ENCODE peak calls at places on chromosome 19, in five cellular contexts. One of them, this sample, is unnamed.

GRCh38 chr19:10602330-10603083 is 15.4 kb upstream of the AP1M2 start:
- DNase-seq in H1: no peak
- DNase-seq in mesenchymal stem cell: peak; percentile 77
- DNase-seq in H9: peak; percentile 86
- DNase-seq in neuronal stem cell: peak; percentile 81
- DNase-seq in this sample: peak; percentile 85

GRCh38 chr19:28292822-28293500 is 920.0 kb downstream of the UQCRFS1 start:
- DNase-seq in mesenchymal stem cell: no peak
- DNase-seq in neuronal stem cell: no peak
- DNase-seq in H9: peak; percentile 52
- DNase-seq in H1: no peak
- DNase-seq in this sample: no peak

GRCh38 chr19:7348587-7349230 is at the start of gene ARHGEF18:
- DNase-seq in neuronal stem cell: no peak
- DNase-seq in H1: no peak
- DNase-seq in mesenchymal stem cell: no peak
- DNase-seq in H9: no peak
- DNase-seq in this sample: no peak

GRCh38 chr19:12834976-12835757 is 788 bp upstream of the RTBDN start:
- DNase-seq in H9: peak; percentile 73
- DNase-seq in neuronal stem cell: no peak
- DNase-seq in mesenchymal stem cell: no peak
- DNase-seq in H1: no peak
- DNase-seq in this sample: no peak

GRCh38 chr19:343451-343931 is 1.1 kb downstream of the MIER2 start:
- DNase-seq in neuronal stem cell: no peak
- DNase-seq in H9: no peak
- DNase-seq in mesenchymal stem cell: no peak
- DNase-seq in H1: no peak
- DNase-seq in this sample: no peak

GRCh38 chr19:1168877-1169791 is 4.9 kb downstream of the SBNO2 start:
- DNase-seq in H9: no peak
- DNase-seq in neuronal stem cell: no peak
- DNase-seq in mesenchymal stem cell: peak; percentile 91
- DNase-seq in H1: no peak
- DNase-seq in this sample: peak; percentile 45

GRCh38 chr19:51572415-51572814 is 1.3 kb downstream of the ZNF175 start:
- DNase-seq in neuronal stem cell: no peak
- DNase-seq in mesenchymal stem cell: peak; percentile 3
- DNase-seq in H1: no peak
- DNase-seq in H9: no peak
- DNase-seq in this sample: no peak

GRCh38 chr19:38676023-38676877 is 28.8 kb downstream of the ACTN4 start:
- DNase-seq in mesenchymal stem cell: peak; percentile 94
- DNase-seq in H1: no peak
- DNase-seq in H9: no peak
- DNase-seq in neuronal stem cell: no peak
- DNase-seq in this sample: no peak

GRCh38 chr19:12828494-12828893 is 5.9 kb downstream of the RTBDN start:
- DNase-seq in mesenchymal stem cell: no peak
- DNase-seq in neuronal stem cell: no peak
- DNase-seq in H9: peak; percentile 89
- DNase-seq in H1: no peak
- DNase-seq in this sample: no peak

GRCh38 chr19:50711805-50712204 is 7.8 kb downstream of the SHANK1 start:
- DNase-seq in H9: no peak
- DNase-seq in H1: no peak
- DNase-seq in mesenchymal stem cell: no peak
- DNase-seq in neuronal stem cell: no peak
- DNase-seq in this sample: no peak

GRCh38 chr19:15265849-15266248 is 33.6 kb upstream of the EPHX3 start:
- DNase-seq in H1: no peak
- DNase-seq in H9: no peak
- DNase-seq in mesenchymal stem cell: no peak
- DNase-seq in neuronal stem cell: no peak
- DNase-seq in this sample: no peak

GRCh38 chr19:49847731-49848696 is 2.9 kb upstream of the PTOV1 start:
- DNase-seq in H1: no peak
- DNase-seq in mesenchymal stem cell: peak; percentile 94
- DNase-seq in neuronal stem cell: no peak
- DNase-seq in H9: no peak
- DNase-seq in this sample: peak; percentile 58

GRCh38 chr19:5953680-5954213 is 24.2 kb downstream of the RANBP3 start:
- DNase-seq in neuronal stem cell: no peak
- DNase-seq in H1: no peak
- DNase-seq in mesenchymal stem cell: peak; percentile 30
- DNase-seq in H9: no peak
- DNase-seq in this sample: no peak

GRCh38 chr19:16415806-16416205 is 56.0 kb downstream of the EPS15L1 start:
- DNase-seq in mesenchymal stem cell: no peak
- DNase-seq in H9: no peak
- DNase-seq in neuronal stem cell: no peak
- DNase-seq in H1: no peak
- DNase-seq in this sample: no peak

GRCh38 chr19:55580628-55581144 is at the start of gene ZNF579:
- DNase-seq in H9: peak; percentile 87
- DNase-seq in mesenchymal stem cell: peak; percentile 91
- DNase-seq in neuronal stem cell: peak; percentile 77
- DNase-seq in H1: no peak
- DNase-seq in this sample: peak; percentile 19

GRCh38 chr19:1248454-1249297 is at the start of gene MIDN:
- DNase-seq in mesenchymal stem cell: peak; percentile 94
- DNase-seq in neuronal stem cell: no peak
- DNase-seq in H9: peak; percentile 86
- DNase-seq in H1: no peak
- DNase-seq in this sample: peak; percentile 93

GRCh38 chr19:13153627-13154240 is 3.5 kb downstream of the IER2 start:
- DNase-seq in neuronal stem cell: peak; percentile 48
- DNase-seq in H9: no peak
- DNase-seq in H1: no peak
- DNase-seq in mesenchymal stem cell: no peak
- DNase-seq in this sample: peak; percentile 25

GRCh38 chr19:40667602-40668001 is 22.8 kb downstream of the NUMBL start:
- DNase-seq in mesenchymal stem cell: no peak
- DNase-seq in H9: no peak
- DNase-seq in neuronal stem cell: no peak
- DNase-seq in H1: no peak
- DNase-seq in this sample: no peak

GRCh38 chr19:29680447-29680846 is 15.2 kb downstream of the PLEKHF1 start:
- DNase-seq in mesenchymal stem cell: no peak
- DNase-seq in H9: no peak
- DNase-seq in neuronal stem cell: no peak
- DNase-seq in H1: no peak
- DNase-seq in this sample: no peak

GRCh38 chr19:40921005-40921897 is 39.2 kb upstream of the CYP2A7 start:
- DNase-seq in neuronal stem cell: no peak
- DNase-seq in mesenchymal stem cell: peak; percentile 43
- DNase-seq in H1: no peak
- DNase-seq in H9: no peak
- DNase-seq in this sample: no peak

GRCh38 chr19:48308695-48309586 is 16.4 kb upstream of the EMP3 start:
- DNase-seq in H1: no peak
- DNase-seq in mesenchymal stem cell: peak; percentile 33
- DNase-seq in neuronal stem cell: no peak
- DNase-seq in H9: peak; percentile 76
- DNase-seq in this sample: no peak

GRCh38 chr19:15673176-15673654 is 328 bp downstream of the CYP4F12 start:
- DNase-seq in H1: no peak
- DNase-seq in neuronal stem cell: no peak
- DNase-seq in mesenchymal stem cell: no peak
- DNase-seq in H9: no peak
- DNase-seq in this sample: peak; percentile 12

GRCh38 chr19:1450735-1451669 is 1.1 kb downstream of the APC2 start:
- DNase-seq in H1: no peak
- DNase-seq in mesenchymal stem cell: no peak
- DNase-seq in neuronal stem cell: no peak
- DNase-seq in H9: no peak
- DNase-seq in this sample: no peak

GRCh38 chr19:40758491-40758890 is 7.5 kb downstream of the SNRPA start:
- DNase-seq in neuronal stem cell: no peak
- DNase-seq in H1: no peak
- DNase-seq in H9: no peak
- DNase-seq in mesenchymal stem cell: no peak
- DNase-seq in this sample: no peak

GRCh38 chr19:39304701-39305571 is 8.7 kb downstream of the IFNL1 start:
- DNase-seq in neuronal stem cell: no peak
- DNase-seq in H1: no peak
- DNase-seq in H9: no peak
- DNase-seq in mesenchymal stem cell: no peak
- DNase-seq in this sample: no peak

GRCh38 chr19:6213266-6213595 is 66.5 kb downstream of the MLLT1 start:
- DNase-seq in H9: no peak
- DNase-seq in H1: no peak
- DNase-seq in mesenchymal stem cell: no peak
- DNase-seq in neuronal stem cell: no peak
- DNase-seq in this sample: no peak

GRCh38 chr19:42480335-42481095 is 37.8 kb upstream of the CXCL17 start:
- DNase-seq in H1: no peak
- DNase-seq in H9: no peak
- DNase-seq in neuronal stem cell: no peak
- DNase-seq in mesenchymal stem cell: peak; percentile 41
- DNase-seq in this sample: peak; percentile 84

GRCh38 chr19:38726761-38727301 is 17.4 kb downstream of the CAPN12 start:
- DNase-seq in neuronal stem cell: no peak
- DNase-seq in H1: no peak
- DNase-seq in mesenchymal stem cell: no peak
- DNase-seq in H9: no peak
- DNase-seq in this sample: no peak

GRCh38 chr19:55472463-55472862 is 4.0 kb upstream of the ZNF628 start:
- DNase-seq in mesenchymal stem cell: no peak
- DNase-seq in neuronal stem cell: no peak
- DNase-seq in H9: no peak
- DNase-seq in H1: no peak
- DNase-seq in this sample: no peak

GRCh38 chr19:14782978-14783545 is 4.7 kb upstream of the ADGRE2 start:
- DNase-seq in H9: peak; percentile 14
- DNase-seq in H1: no peak
- DNase-seq in neuronal stem cell: no peak
- DNase-seq in mesenchymal stem cell: no peak
- DNase-seq in this sample: peak; percentile 64

GRCh38 chr19:2458054-2458453 is 1.3 kb upstream of the LMNB2 start:
- DNase-seq in H9: no peak
- DNase-seq in H1: no peak
- DNase-seq in neuronal stem cell: no peak
- DNase-seq in mesenchymal stem cell: no peak
- DNase-seq in this sample: no peak

GRCh38 chr19:2454962-2455409 is 1.8 kb downstream of the LMNB2 start:
- DNase-seq in mesenchymal stem cell: no peak
- DNase-seq in H9: no peak
- DNase-seq in H1: no peak
- DNase-seq in neuronal stem cell: no peak
- DNase-seq in this sample: no peak

GRCh38 chr19:2457394-2458037 is 757 bp upstream of the LMNB2 start:
- DNase-seq in H1: no peak
- DNase-seq in neuronal stem cell: no peak
- DNase-seq in H9: no peak
- DNase-seq in mesenchymal stem cell: no peak
- DNase-seq in this sample: no peak

GRCh38 chr19:2455481-2456300 is 1.1 kb downstream of the LMNB2 start:
- DNase-seq in neuronal stem cell: no peak
- DNase-seq in H1: no peak
- DNase-seq in H9: no peak
- DNase-seq in mesenchymal stem cell: peak; percentile 46
- DNase-seq in this sample: no peak

GRCh38 chr19:2456301-2456570 is 523 bp downstream of the LMNB2 start:
- DNase-seq in neuronal stem cell: no peak
- DNase-seq in mesenchymal stem cell: no peak
- DNase-seq in H1: no peak
- DNase-seq in H9: no peak
- DNase-seq in this sample: no peak
- H4K8ac ChIP-seq in neuronal stem cell: no peak overlapping the region
- H4K8ac ChIP-seq in mesenchymal stem cell: no peak overlapping the region
- H4K8ac ChIP-seq in H1: no peak overlapping the region
- H4K8ac ChIP-seq in H9: no peak overlapping the region
- H4K8ac ChIP-seq in this sample: peak overlapping the region; percentile 86

GRCh38 chr19:18737954-18738351 is 53.2 kb downstream of the COMP start:
- DNase-seq in H9: no peak
- DNase-seq in mesenchymal stem cell: no peak
- DNase-seq in neuronal stem cell: no peak
- DNase-seq in H1: no peak
- DNase-seq in this sample: no peak

GRCh38 chr19:18737337-18737953 is 53.7 kb downstream of the COMP start:
- DNase-seq in H9: peak; percentile 15
- DNase-seq in neuronal stem cell: no peak
- DNase-seq in H1: no peak
- DNase-seq in mesenchymal stem cell: no peak
- DNase-seq in this sample: no peak

GRCh38 chr19:18741124-18741493 is 50.0 kb downstream of the COMP start:
- DNase-seq in H9: no peak
- DNase-seq in neuronal stem cell: no peak
- DNase-seq in mesenchymal stem cell: no peak
- DNase-seq in H1: no peak
- DNase-seq in this sample: no peak

GRCh38 chr19:18736415-18737336 is 53.2 kb downstream of the CRTC1 start:
- DNase-seq in mesenchymal stem cell: no peak
- DNase-seq in H9: no peak
- DNase-seq in neuronal stem cell: no peak
- DNase-seq in H1: no peak
- DNase-seq in this sample: no peak

GRCh38 chr19:18738961-18739690 is 52.0 kb downstream of the COMP start:
- DNase-seq in H1: no peak
- DNase-seq in neuronal stem cell: no peak
- DNase-seq in mesenchymal stem cell: no peak
- DNase-seq in H9: peak; percentile 20
- DNase-seq in this sample: no peak
- H2BK12ac ChIP-seq in H1: no peak overlapping the region
- H2BK12ac ChIP-seq in neuronal stem cell: no peak overlapping the region
- H2BK12ac ChIP-seq in mesenchymal stem cell: no peak overlapping the region
- H2BK12ac ChIP-seq in H9: no peak overlapping the region
- H2BK12ac ChIP-seq in this sample: no peak overlapping the region

GRCh38 chr19:45163156-45163555 is 2.4 kb upstream of the NKPD1 start:
- DNase-seq in H9: no peak
- DNase-seq in neuronal stem cell: no peak
- DNase-seq in H1: no peak
- DNase-seq in mesenchymal stem cell: no peak
- DNase-seq in this sample: no peak
- H4K8ac ChIP-seq in H9: no peak overlapping the region
- H4K8ac ChIP-seq in neuronal stem cell: no peak overlapping the region
- H4K8ac ChIP-seq in H1: no peak overlapping the region
- H4K8ac ChIP-seq in mesenchymal stem cell: peak overlapping the region; percentile 32
- H4K8ac ChIP-seq in this sample: no peak overlapping the region

GRCh38 chr19:8580710-8581281 is 3.6 kb upstream of the MYO1F start:
- DNase-seq in H9: peak; percentile 89
- DNase-seq in neuronal stem cell: peak; percentile 86
- DNase-seq in mesenchymal stem cell: peak; percentile 75
- DNase-seq in H1: peak; percentile 57
- DNase-seq in this sample: peak; percentile 91

GRCh38 chr19:8576273-8576993 is 809 bp downstream of the MYO1F start:
- DNase-seq in H1: no peak
- DNase-seq in H9: no peak
- DNase-seq in neuronal stem cell: no peak
- DNase-seq in mesenchymal stem cell: no peak
- DNase-seq in this sample: peak; percentile 15

GRCh38 chr19:8577741-8578140 is 499 bp upstream of the MYO1F start:
- DNase-seq in H9: no peak
- DNase-seq in mesenchymal stem cell: no peak
- DNase-seq in neuronal stem cell: no peak
- DNase-seq in H1: no peak
- DNase-seq in this sample: no peak

GRCh38 chr19:8577247-8577646 is at the start of gene MYO1F:
- DNase-seq in H9: no peak
- DNase-seq in mesenchymal stem cell: no peak
- DNase-seq in neuronal stem cell: no peak
- DNase-seq in H1: no peak
- DNase-seq in this sample: no peak

GRCh38 chr19:8578642-8579265 is 1.5 kb upstream of the MYO1F start:
- DNase-seq in neuronal stem cell: peak; percentile 76
- DNase-seq in H1: peak; percentile 33
- DNase-seq in mesenchymal stem cell: peak; percentile 65
- DNase-seq in H9: peak; percentile 80
- DNase-seq in this sample: peak; percentile 85
- H2BK12ac ChIP-seq in neuronal stem cell: no peak overlapping the region
- H2BK12ac ChIP-seq in H1: peak overlapping the region; percentile 88
- H2BK12ac ChIP-seq in mesenchymal stem cell: no peak overlapping the region
- H2BK12ac ChIP-seq in H9: no peak overlapping the region
- H2BK12ac ChIP-seq in this sample: no peak overlapping the region

This sample was measured in trophoblast cell.